ENCODE peak calls at places on chromosomes 12 and 14, in six cellular contexts. D is astrocyte of the spinal cord; S is activated T-cell treated with anti-CD3 and anti-CD28 coated beads, Interleukin-2, amount 50 U/mL, for 72 hours; F is stimulated activated CD8-positive, alpha-beta memory T cell treated with anti-CD3 and anti-CD28 coated beads, Interleukin-7, amount 100 ng/mL, for 1 hour; Y is CD4-positive, alpha-beta memory T cell; J is mammary epithelial cell. R is an unnamed sample.

GRCh38 chr12:48827513-48828096 is 9.3 kb downstream of the CACNB3 start:
- DNase-seq in D (no peak), S (no peak), F (no peak), Y (no peak), J (no peak), R (no peak)

GRCh38 chr12:115456946-115457689 is 773.1 kb upstream of the TBX3 start:
- DNase-seq in D (no peak), S (no peak), F (no peak), Y (no peak), J (peak; percentile 11), R (no peak)

GRCh38 chr14:104134061-104134965 is 4.1 kb upstream of the KIF26A start:
- DNase-seq in D (no peak), S (no peak), F (no peak), Y (no peak), J (no peak), R (no peak)

GRCh38 chr12:121388421-121388981 is 11.4 kb upstream of the RNF34 start:
- DNase-seq in D (peak; percentile 55), S (no peak), F (no peak), Y (no peak), J (peak; percentile 85), R (no peak)

GRCh38 chr14:76419399-76419798 is 43.5 kb downstream of the ESRRB start:
- DNase-seq in D (no peak), S (no peak), F (no peak), Y (no peak), J (no peak), R (no peak)

GRCh38 chr12:28184378-28184777 is 5.9 kb upstream of the CCDC91 start:
- DNase-seq in D (no peak), S (no peak), F (no peak), Y (no peak), J (no peak), R (no peak)

GRCh38 chr12:65948320-65949008 is 124.2 kb downstream of the HMGA2 start:
- DNase-seq in D (peak; percentile 96), S (no peak), F (no peak), Y (no peak), J (peak; percentile 94), R (no peak)

GRCh38 chr12:45762185-45763110 is 32.9 kb downstream of the ARID2 start:
- DNase-seq in D (peak; percentile 61), S (no peak), F (no peak), Y (no peak), J (peak; percentile 60), R (peak; percentile 72)

GRCh38 chr12:88931598-88931997 is 351.3 kb upstream of the KITLG start:
- DNase-seq in D (no peak), S (no peak), F (no peak), Y (no peak), J (no peak), R (no peak)

GRCh38 chr12:33752854-33753253 is 269.4 kb upstream of the ALG10 start:
- DNase-seq in D (no peak), S (no peak), F (no peak), Y (no peak), J (peak; percentile 71), R (no peak)

GRCh38 chr14:90378249-90378648 is 18.6 kb upstream of the CALM1 start:
- DNase-seq in D (no peak), S (no peak), F (no peak), Y (no peak), J (no peak), R (no peak)

GRCh38 chr14:41986726-41987125 is 380.1 kb downstream of the LRFN5 start:
- DNase-seq in D (peak; percentile 42), S (no peak), F (no peak), Y (no peak), J (peak; percentile 28), R (peak; percentile 73)

GRCh38 chr12:62717636-62718035 is 217.3 kb downstream of the PPM1H start:
- DNase-seq in D (no peak), S (no peak), F (no peak), Y (no peak), J (no peak), R (peak; percentile 84)

GRCh38 chr14:94048676-94049624 is 22.8 kb downstream of the OTUB2 start:
- DNase-seq in D (no peak), S (no peak), F (no peak), Y (no peak), J (no peak), R (peak; percentile 93)

GRCh38 chr12:87760943-87761342 is 268.3 kb downstream of the C12orf50 start:
- DNase-seq in D (peak; percentile 20), S (no peak), F (no peak), Y (no peak), J (no peak), R (no peak)

GRCh38 chr12:17470460-17470859 is 619.5 kb downstream of the RERGL start:
- DNase-seq in D (no peak), S (no peak), F (no peak), Y (no peak), J (no peak), R (no peak)

GRCh38 chr14:81341405-81342180 is 58.5 kb downstream of the STON2 start:
- DNase-seq in D (no peak), S (no peak), F (no peak), Y (no peak), J (no peak), R (peak; percentile 86)

GRCh38 chr12:11716794-11717532 is 67.5 kb downstream of the ETV6 start:
- DNase-seq in D (peak; percentile 48), S (no peak), F (no peak), Y (no peak), J (no peak), R (peak; percentile 30)

GRCh38 chr14:100192250-100192671 is 32.8 kb upstream of the DEGS2 start:
- DNase-seq in D (no peak), S (peak; percentile 19), F (no peak), Y (no peak), J (no peak), R (no peak)

GRCh38 chr14:37369446-37369845 is 171.7 kb downstream of the MIPOL1 start:
- DNase-seq in D (no peak), S (no peak), F (no peak), Y (no peak), J (no peak), R (peak; percentile 98)

GRCh38 chr12:6792522-6793201 is 3.3 kb downstream of the CD4 start:
- DNase-seq in D (peak; percentile 9), S (no peak), F (no peak), Y (peak; percentile 73), J (no peak), R (no peak)

GRCh38 chr12:88111074-88111652 is 30.7 kb downstream of the CEP290 start:
- DNase-seq in D (peak; percentile 65), S (no peak), F (no peak), Y (no peak), J (peak; percentile 48), R (peak; percentile 70)

GRCh38 chr14:88492272-88493089 is 62.3 kb downstream of the PTPN21 start:
- DNase-seq in D (peak; percentile 78), S (peak; percentile 74), F (peak; percentile 16), Y (peak; percentile 58), J (peak; percentile 49), R (peak; percentile 90)

GRCh38 chr12:23493690-23494101 is 455.8 kb downstream of the SOX5 start:
- DNase-seq in D (no peak), S (no peak), F (no peak), Y (no peak), J (no peak), R (peak; percentile 32)

GRCh38 chr12:120332041-120332440 is 4.5 kb upstream of the PLA2G1B start:
- DNase-seq in D (no peak), S (no peak), F (no peak), Y (no peak), J (no peak), R (no peak)

GRCh38 chr14:37060496-37061260 is 111.7 kb downstream of the SLC25A21 start:
- DNase-seq in D (no peak), S (no peak), F (no peak), Y (no peak), J (no peak), R (peak; percentile 75)

GRCh38 chr12:13383379-13383778 is 186.9 kb downstream of the EMP1 start:
- DNase-seq in D (no peak), S (no peak), F (no peak), Y (no peak), J (peak; percentile 74), R (peak; percentile 6)

GRCh38 chr12:53340398-53340797 is 4.2 kb upstream of the SP7 start:
- DNase-seq in D (no peak), S (no peak), F (no peak), Y (no peak), J (no peak), R (no peak)

GRCh38 chr14:71932229-71932951 is at the start of gene RGS6:
- DNase-seq in D (no peak), S (peak; percentile 58), F (no peak), Y (no peak), J (peak; percentile 70), R (peak; percentile 84)